ENCODE peak calls at places on chromosomes 11 and 22, in six cellular contexts. D, H, E, F, X and M are unnamed samples.

GRCh38 chr11:5123802-5124521 is 14.2 kb downstream of the OR52A5 start:
- DNase-seq in D (peak; percentile 76), H (peak; percentile 81), E (peak; percentile 20), F (no peak), X (peak; percentile 1), M (peak; percentile 50)

GRCh38 chr11:117219001-117219400 is 12.9 kb downstream of the PCSK7 start:
- DNase-seq in D (no peak), H (no peak), E (no peak), F (no peak), X (no peak), M (no peak)

GRCh38 chr22:37221424-37222336 is 9.4 kb upstream of the SSTR3 start:
- DNase-seq in D (no peak), H (no peak), E (no peak), F (no peak), X (no peak), M (no peak)

GRCh38 chr11:27304514-27304913 is 58.5 kb downstream of the CCDC34 start:
- DNase-seq in D (no peak), H (no peak), E (no peak), F (no peak), X (no peak), M (no peak)

GRCh38 chr11:2846056-2846455 is 39.5 kb downstream of the CDKN1C start:
- DNase-seq in D (peak; percentile 48), H (peak; percentile 14), E (no peak), F (no peak), X (no peak), M (no peak)

GRCh38 chr11:71338806-71339177 is 86.4 kb upstream of the SHANK2 start:
- DNase-seq in D (peak; percentile 73), H (no peak), E (no peak), F (no peak), X (no peak), M (no peak)

GRCh38 chr11:108538022-108538424 is 39.8 kb upstream of the POGLUT3 start:
- DNase-seq in D (no peak), H (no peak), E (no peak), F (no peak), X (peak; percentile 15), M (no peak)

GRCh38 chr11:125404136-125404810 is 91.8 kb downstream of the FEZ1 start:
- DNase-seq in D (no peak), H (no peak), E (no peak), F (no peak), X (no peak), M (no peak)

GRCh38 chr22:44729391-44730012 is 22.9 kb upstream of the ARHGAP8 start:
- DNase-seq in D (peak; percentile 71), H (peak; percentile 35), E (no peak), F (no peak), X (no peak), M (no peak)

GRCh38 chr11:47052165-47052564 is 115.6 kb downstream of the CSTPP1 start:
- DNase-seq in D (no peak), H (no peak), E (no peak), F (no peak), X (no peak), M (no peak)

GRCh38 chr11:111123463-111124398 is 121.8 kb upstream of the POU2AF2 start:
- DNase-seq in D (no peak), H (no peak), E (no peak), F (no peak), X (no peak), M (no peak)

GRCh38 chr11:7910389-7910788 is 20.7 kb downstream of the OR10A6 start:
- DNase-seq in D (no peak), H (no peak), E (no peak), F (no peak), X (no peak), M (no peak)

GRCh38 chr11:11119917-11120316 is 233.1 kb downstream of the CSNK2A3 start:
- DNase-seq in D (no peak), H (no peak), E (no peak), F (no peak), X (no peak), M (no peak)

GRCh38 chr22:29470159-29470855 is 9.7 kb upstream of the NEFH start:
- DNase-seq in D (peak; percentile 24), H (peak; percentile 37), E (no peak), F (no peak), X (peak; percentile 64), M (no peak)

GRCh38 chr22:49880281-49880680 is 26.6 kb downstream of the ZBED4 start:
- DNase-seq in D (no peak), H (no peak), E (no peak), F (no peak), X (no peak), M (no peak)

GRCh38 chr11:78045851-78046485 is 17.7 kb upstream of the THRSP start:
- DNase-seq in D (peak; percentile 59), H (peak; percentile 52), E (peak; percentile 45), F (no peak), X (peak; percentile 72), M (peak; percentile 56)

GRCh38 chr11:70146895-70147520 is 56.1 kb upstream of the FADD start:
- DNase-seq in D (no peak), H (no peak), E (no peak), F (no peak), X (no peak), M (no peak)

GRCh38 chr22:39384750-39385480 is 14.7 kb upstream of the TAB1 start:
- DNase-seq in D (peak; percentile 28), H (peak; percentile 26), E (no peak), F (no peak), X (no peak), M (no peak)

GRCh38 chr22:28116261-28116673 is 197.2 kb upstream of the PITPNB start:
- DNase-seq in D (peak; percentile 90), H (peak; percentile 86), E (no peak), F (no peak), X (no peak), M (no peak)

GRCh38 chr11:8649361-8649760 is 33.1 kb downstream of the TRIM66 start:
- DNase-seq in D (peak; percentile 68), H (peak; percentile 43), E (no peak), F (no peak), X (no peak), M (no peak)

GRCh38 chr22:17633217-17633997 is 4.9 kb upstream of the ATP6V1E1 start:
- DNase-seq in D (peak; percentile 92), H (peak; percentile 54), E (peak; percentile 5), F (no peak), X (no peak), M (no peak)